ENCODE peak calls at places on chromosomes 2 and 18, in eight cellular contexts. One of them, this sample, is unnamed.

GRCh38 chr2:27870724-27871123 is 19.5 kb downstream of the RBKS start:
- DNase-seq in fibroblast of pulmonary artery: peak; percentile 28
- DNase-seq in GM23248: no peak
- DNase-seq in H7: no peak
- DNase-seq in pancreas: no peak
- DNase-seq in heart right ventricle: no peak
- DNase-seq in epithelial cell of esophagus: peak; percentile 76
- DNase-seq in transverse colon: no peak
- DNase-seq in this sample: no peak

GRCh38 chr2:67650292-67651133 is 253.4 kb downstream of the ETAA1 start:
- DNase-seq in fibroblast of pulmonary artery: peak; percentile 97
- DNase-seq in GM23248: peak; percentile 95
- DNase-seq in H7: peak; percentile 62
- DNase-seq in pancreas: peak; percentile 71
- DNase-seq in heart right ventricle: peak; percentile 75
- DNase-seq in epithelial cell of esophagus: peak; percentile 91
- DNase-seq in transverse colon: peak; percentile 66
- DNase-seq in this sample: peak; percentile 98

GRCh38 chr2:180753809-180754761 is 226.3 kb upstream of the UBE2E3 start:
- DNase-seq in fibroblast of pulmonary artery: no peak
- DNase-seq in GM23248: peak; percentile 65
- DNase-seq in H7: no peak
- DNase-seq in pancreas: no peak
- DNase-seq in heart right ventricle: no peak
- DNase-seq in epithelial cell of esophagus: peak; percentile 83
- DNase-seq in transverse colon: no peak
- DNase-seq in this sample: peak; percentile 17

GRCh38 chr18:34695300-34695699 is 14.8 kb upstream of the DTNA start:
- DNase-seq in fibroblast of pulmonary artery: no peak
- DNase-seq in GM23248: no peak
- DNase-seq in H7: no peak
- DNase-seq in pancreas: no peak
- DNase-seq in heart right ventricle: no peak
- DNase-seq in epithelial cell of esophagus: peak; percentile 26
- DNase-seq in transverse colon: no peak
- DNase-seq in this sample: no peak

GRCh38 chr2:62992561-62992960 is 58.1 kb upstream of the OTX1 start:
- DNase-seq in fibroblast of pulmonary artery: no peak
- DNase-seq in GM23248: no peak
- DNase-seq in H7: no peak
- DNase-seq in pancreas: no peak
- DNase-seq in heart right ventricle: no peak
- DNase-seq in epithelial cell of esophagus: no peak
- DNase-seq in transverse colon: no peak
- DNase-seq in this sample: no peak

GRCh38 chr2:200483729-200484198 is 26.1 kb downstream of the KCTD18 start:
- DNase-seq in fibroblast of pulmonary artery: peak; percentile 37
- DNase-seq in GM23248: peak; percentile 26
- DNase-seq in H7: peak; percentile 75
- DNase-seq in pancreas: peak; percentile 80
- DNase-seq in heart right ventricle: no peak
- DNase-seq in epithelial cell of esophagus: peak; percentile 86
- DNase-seq in transverse colon: peak; percentile 77
- DNase-seq in this sample: peak; percentile 27

GRCh38 chr18:46406539-46406932 is 250.5 kb downstream of the LOXHD1 start:
- DNase-seq in fibroblast of pulmonary artery: no peak
- DNase-seq in GM23248: no peak
- DNase-seq in H7: no peak
- DNase-seq in pancreas: no peak
- DNase-seq in heart right ventricle: no peak
- DNase-seq in epithelial cell of esophagus: no peak
- DNase-seq in transverse colon: no peak
- DNase-seq in this sample: no peak

GRCh38 chr2:134836986-134837385 is 1.4 kb upstream of the ACMSD start:
- DNase-seq in fibroblast of pulmonary artery: peak; percentile 79
- DNase-seq in GM23248: peak; percentile 88
- DNase-seq in H7: no peak
- DNase-seq in pancreas: no peak
- DNase-seq in heart right ventricle: no peak
- DNase-seq in epithelial cell of esophagus: peak; percentile 91
- DNase-seq in transverse colon: no peak
- DNase-seq in this sample: peak; percentile 94

GRCh38 chr2:60355849-60356261 is 197.6 kb downstream of the BCL11A start:
- DNase-seq in fibroblast of pulmonary artery: no peak
- DNase-seq in GM23248: no peak
- DNase-seq in H7: no peak
- DNase-seq in pancreas: no peak
- DNase-seq in heart right ventricle: no peak
- DNase-seq in epithelial cell of esophagus: no peak
- DNase-seq in transverse colon: no peak
- DNase-seq in this sample: no peak

GRCh38 chr2:72940786-72941185 is 23.5 kb downstream of the EMX1 start:
- DNase-seq in fibroblast of pulmonary artery: peak; percentile 26
- DNase-seq in GM23248: peak; percentile 88
- DNase-seq in H7: peak; percentile 81
- DNase-seq in pancreas: no peak
- DNase-seq in heart right ventricle: no peak
- DNase-seq in epithelial cell of esophagus: no peak
- DNase-seq in transverse colon: no peak
- DNase-seq in this sample: peak; percentile 33

GRCh38 chr18:9965711-9966624 is 52.2 kb downstream of the VAPA start:
- DNase-seq in fibroblast of pulmonary artery: peak; percentile 66
- DNase-seq in GM23248: no peak
- DNase-seq in H7: no peak
- DNase-seq in pancreas: no peak
- DNase-seq in heart right ventricle: no peak
- DNase-seq in epithelial cell of esophagus: peak; percentile 18
- DNase-seq in transverse colon: no peak
- DNase-seq in this sample: peak; percentile 88

GRCh38 chr2:181077128-181077709 is 96.8 kb downstream of the UBE2E3 start:
- DNase-seq in fibroblast of pulmonary artery: peak; percentile 77
- DNase-seq in GM23248: peak; percentile 64
- DNase-seq in H7: peak; percentile 6
- DNase-seq in pancreas: no peak
- DNase-seq in heart right ventricle: no peak
- DNase-seq in epithelial cell of esophagus: peak; percentile 62
- DNase-seq in transverse colon: no peak
- DNase-seq in this sample: peak; percentile 72

GRCh38 chr18:28147674-28148171 is 29.2 kb downstream of the CDH2 start:
- DNase-seq in fibroblast of pulmonary artery: peak; percentile 92
- DNase-seq in GM23248: peak; percentile 53
- DNase-seq in H7: no peak
- DNase-seq in pancreas: no peak
- DNase-seq in heart right ventricle: no peak
- DNase-seq in epithelial cell of esophagus: peak; percentile 43
- DNase-seq in transverse colon: no peak
- DNase-seq in this sample: peak; percentile 64

GRCh38 chr2:27583390-27583915 is 611 bp downstream of the ZNF512 start:
- DNase-seq in fibroblast of pulmonary artery: peak; percentile 23
- DNase-seq in GM23248: peak; percentile 50
- DNase-seq in H7: no peak
- DNase-seq in pancreas: no peak
- DNase-seq in heart right ventricle: no peak
- DNase-seq in epithelial cell of esophagus: no peak
- DNase-seq in transverse colon: no peak
- DNase-seq in this sample: peak; percentile 19

GRCh38 chr2:180979086-180979934 is 1.1 kb upstream of the UBE2E3 start:
- DNase-seq in fibroblast of pulmonary artery: peak; percentile 77
- DNase-seq in GM23248: peak; percentile 77
- DNase-seq in H7: no peak
- DNase-seq in pancreas: no peak
- DNase-seq in heart right ventricle: no peak
- DNase-seq in epithelial cell of esophagus: peak; percentile 47
- DNase-seq in transverse colon: no peak
- DNase-seq in this sample: peak; percentile 63

GRCh38 chr2:37829202-37829601 is 95.9 kb upstream of the RMDN2 start:
- DNase-seq in fibroblast of pulmonary artery: peak; percentile 97
- DNase-seq in GM23248: peak; percentile 98
- DNase-seq in H7: no peak
- DNase-seq in pancreas: no peak
- DNase-seq in heart right ventricle: no peak
- DNase-seq in epithelial cell of esophagus: peak; percentile 80
- DNase-seq in transverse colon: no peak
- DNase-seq in this sample: peak; percentile 88

GRCh38 chr18:47615043-47615442 is 315.4 kb downstream of the SMAD2 start:
- DNase-seq in fibroblast of pulmonary artery: no peak
- DNase-seq in GM23248: no peak
- DNase-seq in H7: no peak
- DNase-seq in pancreas: no peak
- DNase-seq in heart right ventricle: no peak
- DNase-seq in epithelial cell of esophagus: no peak
- DNase-seq in transverse colon: no peak
- DNase-seq in this sample: no peak

GRCh38 chr2:235670974-235671787 is 177.3 kb downstream of the AGAP1 start:
- DNase-seq in fibroblast of pulmonary artery: no peak
- DNase-seq in GM23248: no peak
- DNase-seq in H7: peak; percentile 77
- DNase-seq in pancreas: peak; percentile 58
- DNase-seq in heart right ventricle: no peak
- DNase-seq in epithelial cell of esophagus: no peak
- DNase-seq in transverse colon: no peak
- DNase-seq in this sample: no peak

GRCh38 chr2:235674116-235674515 is 180.3 kb downstream of the AGAP1 start:
- DNase-seq in fibroblast of pulmonary artery: no peak
- DNase-seq in GM23248: no peak
- DNase-seq in H7: no peak
- DNase-seq in pancreas: peak; percentile 20
- DNase-seq in heart right ventricle: no peak
- DNase-seq in epithelial cell of esophagus: peak; percentile 27
- DNase-seq in transverse colon: no peak
- DNase-seq in this sample: no peak

GRCh38 chr2:235669983-235670962 is 176.4 kb downstream of the AGAP1 start:
- DNase-seq in fibroblast of pulmonary artery: peak; percentile 80
- DNase-seq in GM23248: peak; percentile 96
- DNase-seq in H7: peak; percentile 85
- DNase-seq in pancreas: peak; percentile 64
- DNase-seq in heart right ventricle: peak; percentile 64
- DNase-seq in epithelial cell of esophagus: peak; percentile 75
- DNase-seq in transverse colon: peak; percentile 70
- DNase-seq in this sample: peak; percentile 78

GRCh38 chr2:235674812-235675211 is 181.0 kb downstream of the AGAP1 start:
- DNase-seq in fibroblast of pulmonary artery: no peak
- DNase-seq in GM23248: no peak
- DNase-seq in H7: no peak
- DNase-seq in pancreas: peak; percentile 7
- DNase-seq in heart right ventricle: no peak
- DNase-seq in epithelial cell of esophagus: no peak
- DNase-seq in transverse colon: no peak
- DNase-seq in this sample: no peak

DNA sequence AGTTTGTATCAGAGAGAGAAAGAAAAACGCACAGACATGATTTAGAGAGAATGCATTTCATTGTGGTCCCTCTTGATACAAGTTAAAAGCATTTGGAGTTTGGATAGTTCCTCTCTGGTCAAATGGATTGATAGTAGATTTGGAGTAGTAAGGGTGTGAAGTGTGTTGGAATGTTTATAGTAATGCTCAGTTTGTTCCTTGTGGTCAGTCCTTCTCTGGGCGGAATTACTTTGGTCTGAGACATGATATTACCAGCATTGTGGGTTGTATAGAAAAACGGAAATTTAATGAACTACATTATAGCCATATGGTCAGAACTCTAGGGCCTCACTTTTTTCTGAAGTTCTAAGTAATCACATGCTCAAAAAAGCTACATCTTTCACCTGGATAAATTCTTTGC is 178.9 kb downstream of the AGAP1 start:
- DNase-seq in fibroblast of pulmonary artery: no peak
- DNase-seq in GM23248: no peak
- DNase-seq in H7: no peak
- DNase-seq in pancreas: no peak
- DNase-seq in heart right ventricle: no peak
- DNase-seq in epithelial cell of esophagus: no peak
- DNase-seq in transverse colon: no peak
- DNase-seq in this sample: no peak
- H3K4me3 ChIP-seq in fibroblast of pulmonary artery: no peak overlapping the region
- H3K4me3 ChIP-seq in GM23248: no peak overlapping the region
- H3K4me3 ChIP-seq in H7: no peak overlapping the region
- H3K4me3 ChIP-seq in pancreas: no peak overlapping the region
- H3K4me3 ChIP-seq in heart right ventricle: no peak overlapping the region
- H3K4me3 ChIP-seq in epithelial cell of esophagus: no peak overlapping the region
- H3K4me3 ChIP-seq in transverse colon: no peak overlapping the region
- H3K4me3 ChIP-seq in this sample: no peak overlapping the region

DNA sequence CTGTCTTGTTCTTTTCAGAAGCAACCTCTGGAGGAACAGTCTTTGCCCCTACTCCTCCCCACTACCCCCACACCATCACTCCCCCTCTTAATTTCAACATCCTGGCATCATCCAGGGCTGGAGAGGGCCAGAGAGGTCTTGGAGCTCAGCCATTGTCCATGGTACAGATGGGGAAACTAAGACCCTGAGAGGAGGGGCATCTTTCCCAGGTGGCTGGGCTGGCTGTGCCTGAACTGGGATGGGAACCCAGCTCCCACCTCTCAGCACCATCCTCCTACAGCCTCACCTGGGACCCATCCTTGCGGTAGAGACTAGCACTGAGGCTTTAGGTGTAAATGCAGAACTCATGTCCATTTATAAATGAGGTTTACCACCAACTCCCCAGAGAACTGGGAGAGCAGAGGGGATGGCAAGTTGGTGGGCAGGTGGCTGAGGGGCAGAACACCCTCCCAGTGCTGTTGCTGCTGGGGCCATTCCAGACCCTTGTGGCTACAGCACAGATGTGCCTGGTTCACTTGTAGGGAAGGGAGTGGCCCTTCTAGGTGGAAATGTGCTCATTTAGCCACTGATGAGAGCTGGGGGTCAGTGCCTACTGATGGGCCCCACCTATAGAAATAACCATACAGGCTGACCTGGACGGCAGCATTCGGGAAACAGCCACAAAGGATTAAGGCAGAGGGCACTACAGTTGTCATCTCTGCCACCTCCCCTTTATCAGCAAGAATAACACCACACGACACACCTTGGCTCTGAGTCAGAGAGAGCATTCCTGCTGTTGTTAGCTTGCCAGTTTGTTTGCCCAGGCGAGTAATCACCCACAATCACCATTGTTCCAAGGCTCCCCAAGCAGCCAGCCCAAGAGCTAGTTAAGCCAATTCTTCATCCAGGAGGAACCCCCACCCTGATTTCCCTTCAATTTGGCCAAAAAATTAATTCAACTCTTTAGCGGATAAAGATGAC is 2.1 kb downstream of the MLPH start:
- DNase-seq in fibroblast of pulmonary artery: no peak
- DNase-seq in GM23248: peak; percentile 74
- DNase-seq in H7: peak; percentile 31
- DNase-seq in pancreas: peak; percentile 44
- DNase-seq in heart right ventricle: no peak
- DNase-seq in epithelial cell of esophagus: peak; percentile 93
- DNase-seq in transverse colon: peak; percentile 69
- DNase-seq in this sample: peak; percentile 51
- H3K4me3 ChIP-seq in fibroblast of pulmonary artery: no peak overlapping the region
- H3K4me3 ChIP-seq in GM23248: no peak overlapping the region
- H3K4me3 ChIP-seq in H7: no peak overlapping the region
- H3K4me3 ChIP-seq in pancreas: no peak overlapping the region
- H3K4me3 ChIP-seq in heart right ventricle: no peak overlapping the region
- H3K4me3 ChIP-seq in epithelial cell of esophagus: no peak overlapping the region
- H3K4me3 ChIP-seq in transverse colon: no peak overlapping the region
- H3K4me3 ChIP-seq in this sample: no peak overlapping the region

GRCh38 chr2:65107530-65107929 is 22.4 kb downstream of the RAB1A start:
- DNase-seq in fibroblast of pulmonary artery: no peak
- DNase-seq in GM23248: no peak
- DNase-seq in H7: no peak
- DNase-seq in pancreas: no peak
- DNase-seq in heart right ventricle: no peak
- DNase-seq in epithelial cell of esophagus: no peak
- DNase-seq in transverse colon: no peak
- DNase-seq in this sample: no peak
- H3K4me3 ChIP-seq in fibroblast of pulmonary artery: no peak overlapping the region
- H3K4me3 ChIP-seq in GM23248: no peak overlapping the region
- H3K4me3 ChIP-seq in H7: no peak overlapping the region
- H3K4me3 ChIP-seq in pancreas: no peak overlapping the region
- H3K4me3 ChIP-seq in heart right ventricle: no peak overlapping the region
- H3K4me3 ChIP-seq in epithelial cell of esophagus: no peak overlapping the region
- H3K4me3 ChIP-seq in transverse colon: no peak overlapping the region
- H3K4me3 ChIP-seq in this sample: no peak overlapping the region

GRCh38 chr2:100141906-100142305 is 484 bp downstream of the AFF3 start:
- DNase-seq in fibroblast of pulmonary artery: no peak
- DNase-seq in GM23248: no peak
- DNase-seq in H7: no peak
- DNase-seq in pancreas: no peak
- DNase-seq in heart right ventricle: no peak
- DNase-seq in epithelial cell of esophagus: no peak
- DNase-seq in transverse colon: no peak
- DNase-seq in this sample: no peak
- H3K4me3 ChIP-seq in fibroblast of pulmonary artery: no peak overlapping the region
- H3K4me3 ChIP-seq in GM23248: no peak overlapping the region
- H3K4me3 ChIP-seq in H7: no peak overlapping the region
- H3K4me3 ChIP-seq in pancreas: no peak overlapping the region
- H3K4me3 ChIP-seq in heart right ventricle: peak overlapping the region; percentile 0
- H3K4me3 ChIP-seq in epithelial cell of esophagus: no peak overlapping the region
- H3K4me3 ChIP-seq in transverse colon: no peak overlapping the region
- H3K4me3 ChIP-seq in this sample: no peak overlapping the region